ENCODE peak calls at places on chromosome 3, in eight cellular contexts. One of them, this sample, is unnamed.
A peak's percentile ranks its signal among the peaks of the same experiment; 100 is the strongest.

GRCh38 chr3:120678331-120678845 is 3.7 kb downstream of the HGD start:
- DNase-seq in mammary epithelial cell: peak; percentile 68
- DNase-seq in CD14-positive monocyte: peak; percentile 48
- DNase-seq in GM10248: peak; percentile 33
- DNase-seq in left ventricle myocardium inferior: no peak
- DNase-seq in AG09319: peak; percentile 22
- DNase-seq in progenitor cell of endocrine pancreas: peak; percentile 14
- DNase-seq in HCT116: no peak
- DNase-seq in this sample: no peak

GRCh38 chr3:64108281-64108680 is 85.0 kb upstream of the PSMD6 start:
- DNase-seq in CD14-positive monocyte: no peak
- DNase-seq in GM10248: no peak
- DNase-seq in AG09319: no peak
- DNase-seq in progenitor cell of endocrine pancreas: no peak
- DNase-seq in left ventricle myocardium inferior: no peak
- DNase-seq in HCT116: no peak
- DNase-seq in mammary epithelial cell: no peak
- DNase-seq in this sample: no peak

GRCh38 chr3:139120336-139120971 is 75.8 kb upstream of the PRR23C start:
- DNase-seq in mammary epithelial cell: peak; percentile 44
- DNase-seq in left ventricle myocardium inferior: no peak
- DNase-seq in progenitor cell of endocrine pancreas: no peak
- DNase-seq in CD14-positive monocyte: no peak
- DNase-seq in AG09319: peak; percentile 61
- DNase-seq in HCT116: peak; percentile 21
- DNase-seq in GM10248: no peak
- DNase-seq in this sample: no peak

GRCh38 chr3:40086890-40087884 is 222.3 kb upstream of the EIF1B start:
- DNase-seq in mammary epithelial cell: peak; percentile 41
- DNase-seq in progenitor cell of endocrine pancreas: no peak
- DNase-seq in HCT116: no peak
- DNase-seq in CD14-positive monocyte: no peak
- DNase-seq in left ventricle myocardium inferior: no peak
- DNase-seq in GM10248: no peak
- DNase-seq in AG09319: no peak
- DNase-seq in this sample: no peak

GRCh38 chr3:111846717-111847116 is 12.3 kb upstream of the PHLDB2 start:
- DNase-seq in left ventricle myocardium inferior: no peak
- DNase-seq in HCT116: no peak
- DNase-seq in mammary epithelial cell: peak; percentile 93
- DNase-seq in GM10248: no peak
- DNase-seq in AG09319: peak; percentile 75
- DNase-seq in progenitor cell of endocrine pancreas: no peak
- DNase-seq in CD14-positive monocyte: no peak
- DNase-seq in this sample: no peak

GRCh38 chr3:7447197-7447769 is 586.4 kb downstream of the GRM7 start:
- DNase-seq in left ventricle myocardium inferior: no peak
- DNase-seq in HCT116: no peak
- DNase-seq in mammary epithelial cell: no peak
- DNase-seq in AG09319: no peak
- DNase-seq in progenitor cell of endocrine pancreas: no peak
- DNase-seq in GM10248: peak; percentile 23
- DNase-seq in CD14-positive monocyte: no peak
- DNase-seq in this sample: no peak

GRCh38 chr3:67783281-67784250 is 129.2 kb upstream of the SUCLG2 start:
- DNase-seq in left ventricle myocardium inferior: no peak
- DNase-seq in mammary epithelial cell: no peak
- DNase-seq in progenitor cell of endocrine pancreas: no peak
- DNase-seq in CD14-positive monocyte: no peak
- DNase-seq in AG09319: no peak
- DNase-seq in GM10248: no peak
- DNase-seq in HCT116: no peak
- DNase-seq in this sample: no peak

GRCh38 chr3:46423588-46423987 is 16.5 kb downstream of the CCRL2 start:
- DNase-seq in left ventricle myocardium inferior: no peak
- DNase-seq in mammary epithelial cell: peak; percentile 91
- DNase-seq in CD14-positive monocyte: no peak
- DNase-seq in progenitor cell of endocrine pancreas: no peak
- DNase-seq in GM10248: no peak
- DNase-seq in AG09319: no peak
- DNase-seq in HCT116: no peak
- DNase-seq in this sample: no peak

GRCh38 chr3:159911011-159911663 is 77.5 kb upstream of the IL12A start:
- DNase-seq in progenitor cell of endocrine pancreas: no peak
- DNase-seq in CD14-positive monocyte: no peak
- DNase-seq in left ventricle myocardium inferior: no peak
- DNase-seq in HCT116: no peak
- DNase-seq in AG09319: no peak
- DNase-seq in GM10248: peak; percentile 46
- DNase-seq in mammary epithelial cell: peak; percentile 17
- DNase-seq in this sample: no peak

DNA sequence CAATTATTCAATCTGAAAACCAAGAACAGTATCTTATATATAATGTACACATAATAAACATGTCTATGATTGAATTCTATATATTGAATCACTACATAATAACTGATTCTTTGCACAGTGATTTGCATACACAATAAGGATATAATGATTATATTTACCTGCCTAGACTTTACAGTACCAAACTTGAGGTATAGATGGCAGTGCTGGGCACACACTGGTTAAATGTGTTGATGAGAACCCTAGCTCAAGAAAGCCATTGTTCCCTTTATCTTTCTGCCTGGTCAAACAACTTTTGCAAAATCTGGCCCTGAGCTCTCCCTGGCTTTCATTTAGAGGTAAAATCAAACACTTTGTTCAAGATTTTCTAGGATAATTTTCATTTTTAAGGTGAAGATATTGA is 697.7 kb downstream of the TUSC7 start:
- DNase-seq in AG09319: no peak
- DNase-seq in CD14-positive monocyte: no peak
- DNase-seq in progenitor cell of endocrine pancreas: no peak
- DNase-seq in left ventricle myocardium inferior: no peak
- DNase-seq in HCT116: no peak
- DNase-seq in GM10248: peak; percentile 3
- DNase-seq in mammary epithelial cell: peak; percentile 1
- DNase-seq in this sample: no peak
- TF ChIP-seq CTCF in AG09319: peak; percentile 20
- TF ChIP-seq CTCF in CD14-positive monocyte: peak; percentile 20
- TF ChIP-seq CTCF in progenitor cell of endocrine pancreas: peak; percentile 53
- TF ChIP-seq CTCF in left ventricle myocardium inferior: no peak
- TF ChIP-seq CTCF in HCT116: peak; percentile 32
- TF ChIP-seq CTCF in GM10248: peak; percentile 31
- TF ChIP-seq CTCF in mammary epithelial cell: peak; percentile 50
- TF ChIP-seq CTCF in this sample: peak; percentile 23

GRCh38 chr3:52513281-52513680 is 18.1 kb downstream of the STAB1 start:
- DNase-seq in HCT116: no peak
- DNase-seq in CD14-positive monocyte: no peak
- DNase-seq in mammary epithelial cell: no peak
- DNase-seq in GM10248: no peak
- DNase-seq in AG09319: no peak
- DNase-seq in progenitor cell of endocrine pancreas: no peak
- DNase-seq in left ventricle myocardium inferior: no peak
- DNase-seq in this sample: no peak
- TF ChIP-seq CTCF in HCT116: no peak
- TF ChIP-seq CTCF in CD14-positive monocyte: no peak
- TF ChIP-seq CTCF in mammary epithelial cell: no peak
- TF ChIP-seq CTCF in GM10248: no peak
- TF ChIP-seq CTCF in AG09319: no peak
- TF ChIP-seq CTCF in progenitor cell of endocrine pancreas: no peak
- TF ChIP-seq CTCF in left ventricle myocardium inferior: no peak
- TF ChIP-seq CTCF in this sample: no peak

GRCh38 chr3:171460226-171461086 is at the start of gene TNIK:
- DNase-seq in mammary epithelial cell: peak; percentile 90
- DNase-seq in AG09319: peak; percentile 49
- DNase-seq in left ventricle myocardium inferior: peak; percentile 94
- DNase-seq in HCT116: peak; percentile 81
- DNase-seq in progenitor cell of endocrine pancreas: peak; percentile 69
- DNase-seq in CD14-positive monocyte: peak; percentile 73
- DNase-seq in GM10248: peak; percentile 94
- DNase-seq in this sample: peak; percentile 74
- TF ChIP-seq CTCF in mammary epithelial cell: peak; percentile 29
- TF ChIP-seq CTCF in AG09319: peak; percentile 8
- TF ChIP-seq CTCF in left ventricle myocardium inferior: peak; percentile 45
- TF ChIP-seq CTCF in HCT116: peak; percentile 16
- TF ChIP-seq CTCF in progenitor cell of endocrine pancreas: peak; percentile 48
- TF ChIP-seq CTCF in CD14-positive monocyte: peak; percentile 35
- TF ChIP-seq CTCF in GM10248: peak; percentile 34
- TF ChIP-seq CTCF in this sample: no peak

GRCh38 chr3:191809326-191809949 is 348.5 kb downstream of the PYDC2 start:
- DNase-seq in left ventricle myocardium inferior: no peak
- DNase-seq in HCT116: no peak
- DNase-seq in AG09319: no peak
- DNase-seq in progenitor cell of endocrine pancreas: no peak
- DNase-seq in mammary epithelial cell: no peak
- DNase-seq in GM10248: no peak
- DNase-seq in CD14-positive monocyte: no peak
- DNase-seq in this sample: no peak
- TF ChIP-seq CTCF in left ventricle myocardium inferior: peak; percentile 25
- TF ChIP-seq CTCF in HCT116: peak; percentile 11
- TF ChIP-seq CTCF in AG09319: no peak
- TF ChIP-seq CTCF in progenitor cell of endocrine pancreas: no peak
- TF ChIP-seq CTCF in mammary epithelial cell: peak; percentile 15
- TF ChIP-seq CTCF in GM10248: no peak
- TF ChIP-seq CTCF in CD14-positive monocyte: no peak
- TF ChIP-seq CTCF in this sample: peak; percentile 21

DNA sequence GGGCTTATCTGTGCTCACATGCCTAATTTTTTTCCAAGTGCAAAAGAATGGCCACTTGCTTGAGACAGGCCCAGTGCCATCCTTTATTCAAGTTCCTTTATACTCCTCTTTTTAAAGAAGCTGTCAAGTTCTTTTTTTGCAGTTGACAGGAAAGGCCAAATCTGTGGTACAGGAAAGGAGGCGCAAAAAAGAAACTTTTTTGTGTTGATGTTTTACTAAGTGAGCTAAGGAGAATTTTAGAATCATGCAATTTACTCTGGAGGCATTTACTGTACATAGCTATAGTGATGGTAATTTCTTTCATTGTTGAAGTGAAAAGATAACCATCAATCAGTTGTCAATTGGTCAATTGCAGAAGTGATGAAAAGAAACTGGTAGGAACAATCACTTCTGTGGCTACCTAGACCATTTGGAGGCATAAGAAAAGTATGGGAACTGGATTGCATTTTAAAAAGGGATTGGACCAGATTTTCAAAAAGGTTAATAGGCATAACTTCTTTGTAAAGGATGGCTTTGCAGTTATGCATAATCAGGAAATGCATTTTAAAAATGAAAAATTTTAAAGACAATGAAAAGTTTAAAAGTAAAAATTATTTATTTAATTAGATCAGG is 102.5 kb upstream of the SOX2 start:
- DNase-seq in AG09319: no peak
- DNase-seq in HCT116: no peak
- DNase-seq in mammary epithelial cell: no peak
- DNase-seq in GM10248: no peak
- DNase-seq in progenitor cell of endocrine pancreas: no peak
- DNase-seq in left ventricle myocardium inferior: no peak
- DNase-seq in CD14-positive monocyte: no peak
- DNase-seq in this sample: no peak
- TF ChIP-seq CTCF in AG09319: no peak
- TF ChIP-seq CTCF in HCT116: no peak
- TF ChIP-seq CTCF in mammary epithelial cell: no peak
- TF ChIP-seq CTCF in GM10248: no peak
- TF ChIP-seq CTCF in progenitor cell of endocrine pancreas: no peak
- TF ChIP-seq CTCF in left ventricle myocardium inferior: no peak
- TF ChIP-seq CTCF in CD14-positive monocyte: no peak
- TF ChIP-seq CTCF in this sample: no peak

DNA sequence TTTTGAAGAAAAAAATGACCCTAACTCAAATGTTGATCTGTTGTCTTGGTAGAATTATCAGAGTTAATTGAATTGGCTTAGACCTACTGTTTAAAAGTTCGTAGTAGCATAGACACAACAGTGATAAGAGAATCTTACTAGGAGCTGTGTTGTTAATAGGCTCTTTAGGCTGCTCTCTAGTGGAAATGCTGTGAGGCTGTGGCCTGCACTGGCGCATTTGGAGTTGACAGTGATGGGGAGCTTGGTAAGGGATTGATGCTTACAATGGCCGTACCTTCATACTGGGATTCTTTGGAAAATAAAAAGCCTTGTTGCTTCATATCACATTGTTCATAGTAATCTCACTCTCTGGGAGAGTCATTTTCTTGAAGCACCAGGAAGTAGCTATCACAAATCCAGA is 56.4 kb downstream of the CEP63 start:
- DNase-seq in left ventricle myocardium inferior: no peak
- DNase-seq in progenitor cell of endocrine pancreas: no peak
- DNase-seq in HCT116: no peak
- DNase-seq in GM10248: no peak
- DNase-seq in mammary epithelial cell: no peak
- DNase-seq in CD14-positive monocyte: no peak
- DNase-seq in AG09319: no peak
- DNase-seq in this sample: no peak
- TF ChIP-seq CTCF in left ventricle myocardium inferior: no peak
- TF ChIP-seq CTCF in progenitor cell of endocrine pancreas: no peak
- TF ChIP-seq CTCF in HCT116: no peak
- TF ChIP-seq CTCF in GM10248: no peak
- TF ChIP-seq CTCF in mammary epithelial cell: no peak
- TF ChIP-seq CTCF in CD14-positive monocyte: no peak
- TF ChIP-seq CTCF in AG09319: no peak
- TF ChIP-seq CTCF in this sample: no peak

This sample was measured in D721Med.